ENCODE peak calls at places on chromosomes 3 and 15, in six cellular contexts. Z is heart left ventricle, H is mucosa of descending colon, R is lower lobe of right lung, B is left lung, J is suprapubic skin. C is an unnamed sample. For H3K4me1, the result is how much of the 10 kb centered on the place peaks cover.

GRCh38 chr3:101803152-101803782 is 24.3 kb downstream of the NXPE3 start:
- DNase-seq in R (no peak), B (no peak), Z (no peak), H (no peak), J (no peak), C (no peak)

GRCh38 chr3:108474581-108474980 is 35.8 kb downstream of the MYH15 start:
- DNase-seq in R (no peak), J (no peak), Z (no peak), H (no peak), B (no peak), C (no peak)

GRCh38 chr15:47331796-47332480 is 385.4 kb upstream of the SEMA6D start:
- DNase-seq in B (peak), H (no peak), R (peak), J (no peak), Z (no peak), C (no peak)

GRCh38 chr15:48059786-48060185 is 61.0 kb upstream of the SLC24A5 start:
- DNase-seq in R (peak), H (peak), B (peak), Z (peak), J (no peak), C (peak)

GRCh38 chr3:31610700-31611275 is 78.1 kb downstream of the STT3B start:
- DNase-seq in Z (no peak), H (no peak), R (no peak), J (no peak), B (no peak), C (no peak)

GRCh38 chr3:57892423-57892822 is 115.8 kb upstream of the FLNB start:
- DNase-seq in B (no peak), R (no peak), Z (no peak), J (no peak), H (no peak), C (no peak)

GRCh38 chr3:52518723-52519444 is 14.8 kb downstream of the NT5DC2 start:
- DNase-seq in B (no peak), Z (no peak), J (no peak), H (peak), R (peak), C (no peak)

GRCh38 chr3:29759021-29759359 is 478.1 kb downstream of the RBMS3 start:
- DNase-seq in Z (no peak), B (no peak), H (no peak), R (no peak), J (no peak), C (peak)

GRCh38 chr15:96356494-96357455 is 26.3 kb downstream of the NR2F2 start:
- DNase-seq in B (peak), R (peak), Z (peak), H (peak), J (no peak), C (peak)

GRCh38 chr3:181791380-181791779 is 79.7 kb downstream of the SOX2 start:
- DNase-seq in B (no peak), Z (no peak), H (no peak), R (no peak), J (no peak), C (no peak)

GRCh38 chr3:40534283-40534682 is 9.5 kb downstream of the ZNF621 start:
- DNase-seq in J (no peak), B (no peak), H (no peak), Z (no peak), R (no peak), C (no peak)

GRCh38 chr3:15654891-15655290 is 53.3 kb downstream of the BTD start:
- DNase-seq in Z (no peak), J (no peak), B (no peak), H (no peak), R (no peak), C (no peak)

GRCh38 chr3:149547954-149548728 is 73.6 kb downstream of the TM4SF4 start:
- DNase-seq in B (peak), J (no peak), H (no peak), R (no peak), Z (peak), C (no peak)

GRCh38 chr3:15796771-15797599 is 794 bp downstream of the ANKRD28 start:
- DNase-seq in Z (no peak), H (no peak), J (no peak), R (no peak), B (no peak), C (no peak)

GRCh38 chr3:123412076-123412475 is 36.8 kb downstream of the ADCY5 start:
- DNase-seq in Z (no peak), R (no peak), B (no peak), J (no peak), H (no peak), C (no peak)

GRCh38 chr15:40906101-40906946 is 12.1 kb downstream of the VPS18 start:
- DNase-seq in J (peak), Z (peak), B (peak), R (peak), H (peak), C (peak)

GRCh38 chr3:105304487-105304886 is 62.2 kb upstream of the ALCAM start:
- DNase-seq in H (no peak), B (no peak), Z (no peak), R (no peak), J (no peak), C (no peak)

GRCh38 chr15:77870195-77871065 is 207.1 kb downstream of the TBC1D2B start:
- DNase-seq in R (peak), J (peak), B (peak), Z (peak), H (peak), C (peak)

GRCh38 chr15:77871838-77872371 is 205.6 kb downstream of the TBC1D2B start:
- DNase-seq in B (no peak), H (peak), J (no peak), Z (peak), R (peak), C (no peak)

GRCh38 chr15:77869021-77869895 is 208.3 kb downstream of the TBC1D2B start:
- DNase-seq in R (peak), H (peak), J (peak), B (peak), Z (peak), C (no peak)

GRCh38 chr15:77877869-77878577 is 199.5 kb downstream of the TBC1D2B start:
- DNase-seq in B (no peak), R (no peak), H (no peak), J (no peak), Z (no peak), C (no peak)

GRCh38 chr15:77874071-77874470 is 203.4 kb downstream of the TBC1D2B start:
- DNase-seq in J (no peak), Z (no peak), H (no peak), B (no peak), R (no peak), C (no peak)
- TF ChIP-seq CTCF in J (no peak), Z (no peak), H (no peak), B (no peak), R (no peak), C (no peak)

GRCh38 chr3:183210341-183210740 is 42.7 kb upstream of the B3GNT5 start:
- DNase-seq in J (no peak), H (no peak), B (no peak), R (no peak), Z (no peak), C (no peak)

GRCh38 chr3:183210862-183211341 is 42.2 kb upstream of the B3GNT5 start:
- DNase-seq in Z (no peak), H (no peak), R (peak), J (no peak), B (peak), C (peak)

GRCh38 chr3:183211390-183211789 is 41.7 kb upstream of the B3GNT5 start:
- DNase-seq in Z (peak), H (no peak), R (peak), J (peak), B (peak), C (peak)

GRCh38 chr3:183212096-183212495 is 41.0 kb upstream of the B3GNT5 start:
- DNase-seq in H (no peak), B (no peak), Z (no peak), J (no peak), R (no peak), C (no peak)

DNA sequence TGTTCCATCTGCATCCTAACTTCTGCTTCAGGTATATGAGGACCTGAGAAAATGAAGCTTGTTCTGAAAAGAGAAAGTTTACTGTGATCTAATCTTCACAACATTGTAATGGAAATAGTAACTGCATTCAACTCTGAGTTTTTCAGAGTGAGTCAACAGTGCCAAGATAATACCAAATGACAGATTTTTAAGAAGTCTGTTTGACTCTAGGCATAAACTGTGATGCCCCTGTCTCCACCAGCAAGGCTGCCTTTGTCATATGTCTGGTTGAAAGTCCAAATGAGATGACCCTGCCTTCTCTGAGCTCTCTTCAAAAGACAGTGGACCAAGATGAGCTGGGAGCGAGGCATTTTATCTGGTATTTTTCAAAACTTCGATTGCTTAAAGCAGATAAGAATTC is 44.8 kb upstream of the B3GNT5 start:
- DNase-seq in R (no peak), J (no peak), B (no peak), H (no peak), Z (no peak), C (no peak)
- H3K4me1 ChIP-seq in R (under half), J (under half), B (under half), H (under half), Z (under half), C (under half)

GRCh38 chr15:92938387-92938786 is 38.3 kb downstream of the CHD2 start:
- DNase-seq in Z (no peak), R (no peak), B (no peak), H (no peak), J (no peak), C (no peak)
- TF ChIP-seq CTCF in Z (no peak), R (peak), B (peak), H (no peak), J (peak), C (peak)

GRCh38 chr3:71025516-71025915 is 558.0 kb downstream of the FOXP1 start:
- DNase-seq in Z (no peak), J (no peak), H (no peak), B (no peak), R (no peak), C (no peak)

GRCh38 chr3:71025010-71025409 is 558.5 kb downstream of the FOXP1 start:
- DNase-seq in R (no peak), J (no peak), H (no peak), B (no peak), Z (no peak), C (no peak)

GRCh38 chr3:71026634-71027578 is 556.6 kb downstream of the FOXP1 start:
- DNase-seq in Z (no peak), R (no peak), J (no peak), B (no peak), H (no peak), C (no peak)

GRCh38 chr3:71018794-71019193 is 564.7 kb downstream of the FOXP1 start:
- DNase-seq in H (no peak), J (no peak), B (no peak), Z (no peak), R (no peak), C (no peak)

GRCh38 chr3:71022552-71023335 is 560.8 kb downstream of the FOXP1 start:
- DNase-seq in B (no peak), J (no peak), R (no peak), H (no peak), Z (no peak), C (no peak)
- H3K4me1 ChIP-seq in B (under half), J (under half), R (under half), H (under half), Z (under half), C (under half)

DNA sequence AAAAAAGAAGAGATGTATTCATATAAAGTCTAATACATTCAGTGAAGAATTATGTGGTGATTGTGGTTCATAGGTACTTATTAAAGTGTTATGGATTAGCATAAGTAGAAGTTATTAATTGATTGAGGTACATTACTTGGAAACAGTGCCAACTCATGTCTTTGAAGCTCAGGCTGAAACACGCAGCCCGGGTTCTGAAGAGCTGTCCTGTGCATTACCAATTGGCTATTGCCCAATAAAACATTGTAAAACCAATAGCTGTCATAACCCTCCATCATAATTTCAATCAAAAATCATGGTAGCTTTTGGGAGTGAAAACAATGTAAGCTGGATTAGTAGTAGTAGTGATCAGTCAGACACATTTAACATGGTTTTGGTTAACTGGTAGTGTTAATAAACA is 560.2 kb downstream of the MCTP2 start:
- DNase-seq in H (no peak), Z (no peak), J (no peak), R (no peak), B (no peak), C (no peak)
- TF ChIP-seq CTCF in H (no peak), Z (no peak), J (no peak), R (no peak), B (no peak), C (no peak)

GRCh38 chr15:42694398-42694797 is 42.5 kb downstream of the CDAN1 start:
- DNase-seq in B (no peak), Z (no peak), H (no peak), R (no peak), J (no peak), C (no peak)
- H3K4me1 ChIP-seq in B (under half), Z (under half), H (under half), R (under half), J (under half), C (under half)

DNA sequence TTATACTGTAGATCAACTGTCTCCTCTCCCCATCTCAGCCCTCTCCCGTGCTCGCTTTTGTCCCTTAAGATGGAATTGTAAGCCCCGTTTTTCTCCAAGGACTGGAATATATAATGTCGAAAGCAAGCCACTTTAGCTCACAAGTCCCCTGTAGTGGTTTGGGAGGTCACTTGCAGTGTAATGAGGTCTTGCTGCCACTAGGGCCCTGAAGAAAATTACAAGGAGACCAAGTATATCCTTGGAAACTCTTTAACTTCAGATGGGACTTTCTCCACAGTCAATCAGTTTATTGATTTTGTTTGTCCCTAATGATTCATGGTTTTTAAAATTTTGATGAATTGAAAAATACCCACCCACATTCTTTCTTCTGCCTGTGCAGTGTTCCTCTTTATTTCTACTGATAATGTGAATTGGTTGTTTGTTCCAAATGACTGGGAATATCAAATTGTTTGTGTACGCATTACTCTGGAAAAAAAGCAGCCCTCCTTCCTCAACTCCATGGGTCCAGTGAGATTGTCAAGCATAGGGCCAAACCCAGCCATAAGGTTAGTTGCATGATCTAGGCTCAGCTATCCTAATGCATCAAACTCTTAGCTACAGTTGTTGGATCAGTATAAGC is 294.8 kb downstream of the MCTP2 start:
- DNase-seq in Z (no peak), H (no peak), J (no peak), B (no peak), R (no peak), C (no peak)
- TF ChIP-seq CTCF in Z (peak), H (no peak), J (no peak), B (peak), R (peak), C (peak)